ENCODE peak calls at places on chromosomes 12 and 14, in seven cellular contexts. O, T, N, C, I, W and B are unnamed samples.
A peak's percentile ranks its signal among the peaks of the same experiment; 100 is the strongest.

GRCh38 chr12:123076604-123077297 is 74.1 kb downstream of the PITPNM2 start:
- DNase-seq in T (no peak), C (no peak), N (no peak), I (no peak), O (no peak), W (no peak), B (no peak)

GRCh38 chr14:35355981-35356839 is 48.3 kb downstream of the NFKBIA start:
- DNase-seq in W (no peak), N (no peak), T (peak; percentile 87), I (peak; percentile 81), C (no peak), O (no peak), B (no peak)

GRCh38 chr12:100706029-100706428 is 88.5 kb upstream of the ANO4 start:
- DNase-seq in I (no peak), T (no peak), W (no peak), O (no peak), C (no peak), N (no peak), B (no peak)

GRCh38 chr12:95336387-95337067 is 118.9 kb downstream of the VEZT start:
- DNase-seq in C (no peak), N (peak; percentile 71), I (peak; percentile 72), W (peak; percentile 78), T (no peak), O (peak; percentile 74), B (peak; percentile 42)

GRCh38 chr14:65062096-65063075 is 39.9 kb downstream of the MAX start:
- DNase-seq in N (no peak), W (no peak), I (no peak), O (no peak), C (no peak), T (no peak), B (no peak)

GRCh38 chr14:80491562-80492139 is 280.3 kb upstream of the DIO2 start:
- DNase-seq in C (no peak), W (no peak), N (no peak), O (no peak), T (no peak), I (no peak), B (no peak)

GRCh38 chr12:96208346-96208745 is 14.2 kb downstream of the ELK3 start:
- DNase-seq in C (no peak), O (no peak), T (no peak), N (no peak), I (no peak), W (no peak), B (no peak)

GRCh38 chr14:97634786-97635185 is 837.6 kb downstream of the VRK1 start:
- DNase-seq in C (no peak), T (no peak), N (no peak), O (no peak), I (no peak), W (no peak), B (no peak)

GRCh38 chr14:102591372-102591943 is 991 bp upstream of the RCOR1 start:
- DNase-seq in T (peak; percentile 72), W (peak; percentile 83), C (no peak), I (peak; percentile 66), N (peak; percentile 64), O (peak; percentile 64), B (no peak)

GRCh38 chr12:51820721-51821422 is 27.6 kb downstream of the FIGNL2 start:
- DNase-seq in W (no peak), I (peak; percentile 68), T (peak; percentile 69), C (no peak), N (peak; percentile 83), O (peak; percentile 86), B (no peak)

GRCh38 chr12:3098436-3098835 is 21.3 kb downstream of the TSPAN9 start:
- DNase-seq in T (no peak), I (no peak), O (no peak), N (no peak), C (no peak), W (no peak), B (no peak)

GRCh38 chr12:120965125-120965524 is 13.2 kb upstream of the HNF1A start:
- DNase-seq in T (peak; percentile 5), C (no peak), O (no peak), W (no peak), I (no peak), N (no peak), B (no peak)

GRCh38 chr12:42960087-42960527 is 370.6 kb upstream of the PRICKLE1 start:
- DNase-seq in C (no peak), I (no peak), T (no peak), N (no peak), O (no peak), W (no peak), B (no peak)

GRCh38 chr14:105401699-105402098 is 3.4 kb downstream of the TEX22 start:
- DNase-seq in I (no peak), N (no peak), C (no peak), O (no peak), W (no peak), T (peak; percentile 21), B (no peak)

GRCh38 chr14:62117718-62118164 is 355.5 kb downstream of the SNAPC1 start:
- DNase-seq in I (no peak), T (no peak), N (no peak), C (no peak), O (no peak), W (no peak), B (no peak)

GRCh38 chr12:83181074-83181473 is 494.4 kb downstream of the TMTC2 start:
- DNase-seq in N (no peak), O (no peak), I (no peak), C (no peak), W (no peak), T (no peak), B (no peak)
- H3K4me1 ChIP-seq in N (peaks cover 2% of the 10 kb centered on the region), O (no peaks in the 10 kb centered on the region), I (no peaks in the 10 kb centered on the region), C (no peaks in the 10 kb centered on the region), W (no peaks in the 10 kb centered on the region), T (no peaks in the 10 kb centered on the region), B (no peaks in the 10 kb centered on the region)

DNA sequence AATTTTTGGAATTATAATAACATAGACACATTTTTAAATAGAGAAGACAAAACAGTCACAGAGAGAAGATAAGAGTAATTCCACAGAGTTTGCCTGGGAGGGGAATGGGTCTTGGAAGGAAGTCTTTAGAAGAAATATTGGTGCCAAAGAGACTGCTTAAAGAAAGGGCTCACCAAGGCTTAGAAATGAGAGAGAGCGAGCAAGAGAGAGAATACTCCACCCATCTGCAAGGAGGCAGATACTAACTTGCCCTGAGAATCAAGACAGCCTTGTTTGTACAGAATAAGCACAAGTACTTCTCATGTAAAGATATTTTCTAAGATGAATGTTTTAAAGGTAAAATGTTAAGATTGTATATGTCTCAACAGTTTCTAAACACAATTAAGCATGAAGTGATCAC is 165.5 kb downstream of the SLC38A4 start:
- DNase-seq in O (no peak), N (no peak), T (no peak), W (no peak), C (no peak), I (no peak), B (no peak)
- H3K4me1 ChIP-seq in O (no peaks in the 10 kb centered on the region), N (no peaks in the 10 kb centered on the region), T (no peaks in the 10 kb centered on the region), W (peaks cover 6% of the 10 kb centered on the region), C (peaks cover 7% of the 10 kb centered on the region), I (peaks cover 8% of the 10 kb centered on the region), B (peaks cover 73% of the 10 kb centered on the region)

DNA sequence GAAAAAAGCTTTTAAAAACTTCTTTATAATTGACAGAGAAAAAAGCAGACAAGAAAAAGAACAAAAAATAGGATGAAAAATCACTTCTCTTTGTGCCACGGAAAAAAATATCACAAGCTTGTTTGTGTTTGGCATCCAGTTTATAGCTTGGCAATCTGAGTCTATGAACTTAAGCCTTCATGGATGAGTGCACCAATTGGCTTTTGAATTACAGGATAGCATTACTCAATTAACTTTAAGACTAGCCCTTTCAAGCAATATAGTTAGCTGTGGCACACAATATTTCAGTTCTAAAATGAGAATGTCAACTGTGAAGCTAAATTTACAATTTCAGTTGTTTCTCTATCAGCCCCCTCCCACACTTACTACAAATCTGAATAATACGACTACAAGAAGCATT is 8.3 kb downstream of the RERG start:
- DNase-seq in C (no peak), N (no peak), O (no peak), W (no peak), I (no peak), T (no peak), B (no peak)
- H3K4me1 ChIP-seq in C (no peaks in the 10 kb centered on the region), N (no peaks in the 10 kb centered on the region), O (no peaks in the 10 kb centered on the region), W (peaks cover 9% of the 10 kb centered on the region), I (no peaks in the 10 kb centered on the region), T (no peaks in the 10 kb centered on the region), B (no peaks in the 10 kb centered on the region)

DNA sequence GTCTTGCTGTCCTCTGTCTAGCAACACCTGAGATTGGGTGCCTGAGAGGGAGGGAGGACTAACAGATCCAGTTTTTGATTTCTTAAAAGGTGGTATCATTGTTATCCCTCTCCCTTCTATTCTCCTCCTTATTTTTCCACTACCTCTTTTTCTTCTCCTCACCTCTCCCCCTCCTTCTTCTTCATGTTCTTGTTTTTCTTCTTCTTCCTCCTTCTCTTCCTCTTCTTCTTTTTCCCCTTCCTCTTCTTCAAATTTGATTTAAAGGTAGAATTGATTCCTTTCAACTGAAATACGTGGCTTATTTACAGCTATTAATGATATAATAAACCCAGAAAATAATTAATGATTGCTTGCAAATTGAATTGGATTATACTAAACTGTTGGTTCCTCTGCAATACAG is 256.8 kb upstream of the BTG1 start:
- DNase-seq in I (no peak), N (no peak), T (no peak), C (no peak), O (no peak), W (no peak), B (no peak)
- H3K4me1 ChIP-seq in I (no peaks in the 10 kb centered on the region), N (no peaks in the 10 kb centered on the region), T (no peaks in the 10 kb centered on the region), C (peaks cover 65% of the 10 kb centered on the region), O (no peaks in the 10 kb centered on the region), W (no peaks in the 10 kb centered on the region), B (no peaks in the 10 kb centered on the region)

GRCh38 chr12:89344862-89345202 is 7.5 kb downstream of the DUSP6 start:
- DNase-seq in N (no peak), T (no peak), I (no peak), W (no peak), O (no peak), C (no peak), B (no peak)

GRCh38 chr12:89344043-89344861 is 8.0 kb downstream of the DUSP6 start:
- DNase-seq in N (no peak), I (no peak), O (no peak), T (no peak), C (no peak), W (no peak), B (no peak)

GRCh38 chr12:89345830-89346740 is 6.2 kb downstream of the DUSP6 start:
- DNase-seq in W (peak; percentile 71), I (peak; percentile 67), T (peak; percentile 71), C (peak; percentile 88), O (peak; percentile 75), N (no peak), B (no peak)

GRCh38 chr12:89346741-89347324 is 5.5 kb downstream of the DUSP6 start:
- DNase-seq in C (no peak), W (no peak), T (no peak), O (no peak), I (no peak), N (no peak), B (no peak)

DNA sequence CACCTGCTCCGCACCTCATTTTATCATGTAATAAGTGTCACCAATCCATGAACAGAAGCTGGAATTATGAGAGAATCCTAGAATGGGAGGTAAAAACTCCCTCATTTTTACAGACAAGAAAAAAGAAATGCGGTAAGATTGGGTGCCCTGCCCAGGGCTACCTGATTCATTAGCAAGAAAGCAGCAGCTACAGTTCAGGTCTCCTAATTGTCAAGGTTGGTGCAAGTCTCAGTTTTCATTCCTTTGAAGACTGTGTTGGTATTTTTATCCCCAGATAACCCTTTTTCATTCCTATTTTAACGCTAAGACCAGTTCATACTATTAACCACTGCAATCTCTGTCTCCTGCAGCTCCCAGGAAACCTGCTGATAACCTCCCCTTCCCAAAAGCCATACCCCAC is 6.9 kb downstream of the DUSP6 start:
- DNase-seq in N (no peak), T (no peak), C (no peak), O (no peak), W (no peak), I (no peak), B (no peak)
- H3K4me1 ChIP-seq in N (peaks cover 21% of the 10 kb centered on the region), T (peaks cover 17% of the 10 kb centered on the region), C (peaks cover 18% of the 10 kb centered on the region), O (peaks cover 25% of the 10 kb centered on the region), W (peaks cover 14% of the 10 kb centered on the region), I (peaks cover 61% of the 10 kb centered on the region), B (peaks cover 30% of the 10 kb centered on the region)